ENCODE peak calls at places on chromosomes 11 and 22, in four cellular contexts. One of them, this sample, is unnamed. For H3K4me1, the result is how much of the 10 kb centered on the place peaks cover.

GRCh38 chr11:64000740-64001514 is 14.7 kb downstream of the OTUB1 start:
- DNase-seq in SK-N-SH: no peak
- DNase-seq in adrenal gland: no peak
- DNase-seq in sigmoid colon: no peak
- DNase-seq in this sample: no peak

GRCh38 chr22:32265882-32266767 is 11.0 kb upstream of the SLC5A4 start:
- DNase-seq in SK-N-SH: peak
- DNase-seq in adrenal gland: peak
- DNase-seq in sigmoid colon: peak
- DNase-seq in this sample: no peak

GRCh38 chr11:116414357-116414756 is 358.4 kb downstream of the BUD13 start:
- DNase-seq in SK-N-SH: no peak
- DNase-seq in adrenal gland: no peak
- DNase-seq in sigmoid colon: peak
- DNase-seq in this sample: no peak

GRCh38 chr11:120420572-120420971 is 84.4 kb downstream of the ARHGEF12 start:
- DNase-seq in SK-N-SH: no peak
- DNase-seq in adrenal gland: no peak
- DNase-seq in sigmoid colon: no peak
- DNase-seq in this sample: no peak

GRCh38 chr11:65095974-65096806 is at the start of gene VPS51:
- DNase-seq in SK-N-SH: peak
- DNase-seq in adrenal gland: peak
- DNase-seq in sigmoid colon: peak
- DNase-seq in this sample: peak

GRCh38 chr11:121099364-121099763 is 1.7 kb upstream of the TECTA start:
- DNase-seq in SK-N-SH: no peak
- DNase-seq in adrenal gland: no peak
- DNase-seq in sigmoid colon: no peak
- DNase-seq in this sample: no peak

GRCh38 chr11:65553301-65554001 is 4.7 kb downstream of the LTBP3 start:
- DNase-seq in SK-N-SH: no peak
- DNase-seq in adrenal gland: no peak
- DNase-seq in sigmoid colon: no peak
- DNase-seq in this sample: no peak

GRCh38 chr22:50183141-50183971 is 2.4 kb upstream of the TRABD start:
- DNase-seq in SK-N-SH: no peak
- DNase-seq in adrenal gland: peak
- DNase-seq in sigmoid colon: no peak
- DNase-seq in this sample: no peak

GRCh38 chr11:20621679-20622078 is 22.3 kb downstream of the SLC6A5 start:
- DNase-seq in SK-N-SH: no peak
- DNase-seq in adrenal gland: no peak
- DNase-seq in sigmoid colon: no peak
- DNase-seq in this sample: no peak

GRCh38 chr11:73372371-73372993 is 3.7 kb upstream of the RELT start:
- DNase-seq in SK-N-SH: no peak
- DNase-seq in adrenal gland: no peak
- DNase-seq in sigmoid colon: no peak
- DNase-seq in this sample: no peak

GRCh38 chr22:48719978-48720661 is 1107.6 kb downstream of the BRD1 start:
- DNase-seq in SK-N-SH: peak
- DNase-seq in adrenal gland: no peak
- DNase-seq in sigmoid colon: peak
- DNase-seq in this sample: no peak

GRCh38 chr11:3077846-3078440 is 20.7 kb upstream of the CARS1 start:
- DNase-seq in SK-N-SH: no peak
- DNase-seq in adrenal gland: no peak
- DNase-seq in sigmoid colon: no peak
- DNase-seq in this sample: no peak

DNA sequence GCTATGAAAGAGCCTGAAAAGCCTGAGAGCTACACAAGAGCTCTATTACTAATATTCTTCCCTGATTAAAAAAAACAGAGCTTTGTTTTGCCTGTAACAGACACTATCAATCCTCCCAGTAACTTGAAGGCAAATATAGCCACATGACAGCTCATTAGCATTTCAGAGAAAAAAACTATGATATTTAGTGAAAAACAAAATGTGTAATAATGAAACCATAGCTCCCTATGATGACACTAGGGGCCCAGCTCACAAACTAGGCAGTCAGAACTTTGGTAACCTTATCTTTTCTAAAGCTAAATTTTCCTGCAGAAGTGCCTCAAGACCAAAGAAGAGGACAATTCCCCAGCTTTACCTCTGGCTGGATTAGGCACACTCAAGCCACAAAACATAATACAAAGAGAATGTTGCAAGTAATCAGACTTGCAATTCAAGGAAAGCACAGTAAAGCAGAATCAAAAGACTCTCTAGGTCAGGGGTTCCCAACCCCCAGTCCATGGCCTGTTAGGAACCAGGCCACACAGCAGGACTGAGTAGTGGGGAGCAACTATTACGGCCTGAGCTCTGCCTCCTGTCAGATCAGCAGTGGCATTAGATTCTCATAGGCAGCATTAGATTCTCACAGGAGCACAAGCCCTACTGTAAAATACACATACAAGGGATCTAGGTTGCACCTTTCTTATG is 53.3 kb downstream of the MRTFA start:
- DNase-seq in SK-N-SH: no peak
- DNase-seq in adrenal gland: no peak
- DNase-seq in sigmoid colon: no peak
- DNase-seq in this sample: no peak
- H3K4me1 ChIP-seq in SK-N-SH: under half
- H3K4me1 ChIP-seq in adrenal gland: under half
- H3K4me1 ChIP-seq in sigmoid colon: under half
- H3K4me1 ChIP-seq in this sample: under half

GRCh38 chr11:86374121-86374520 is 566 bp upstream of the CCDC81 start:
- DNase-seq in SK-N-SH: no peak
- DNase-seq in adrenal gland: no peak
- DNase-seq in sigmoid colon: no peak
- DNase-seq in this sample: no peak
- H3K4me3 ChIP-seq in SK-N-SH: no peak
- H3K4me3 ChIP-seq in adrenal gland: no peak
- H3K4me3 ChIP-seq in sigmoid colon: no peak
- H3K4me3 ChIP-seq in this sample: no peak

GRCh38 chr11:59183768-59184167 is 11.8 kb downstream of the DTX4 start:
- DNase-seq in SK-N-SH: no peak
- DNase-seq in adrenal gland: no peak
- DNase-seq in sigmoid colon: peak
- DNase-seq in this sample: no peak
- H3K4me1 ChIP-seq in SK-N-SH: under half
- H3K4me1 ChIP-seq in adrenal gland: under half
- H3K4me1 ChIP-seq in sigmoid colon: under half
- H3K4me1 ChIP-seq in this sample: under half

DNA sequence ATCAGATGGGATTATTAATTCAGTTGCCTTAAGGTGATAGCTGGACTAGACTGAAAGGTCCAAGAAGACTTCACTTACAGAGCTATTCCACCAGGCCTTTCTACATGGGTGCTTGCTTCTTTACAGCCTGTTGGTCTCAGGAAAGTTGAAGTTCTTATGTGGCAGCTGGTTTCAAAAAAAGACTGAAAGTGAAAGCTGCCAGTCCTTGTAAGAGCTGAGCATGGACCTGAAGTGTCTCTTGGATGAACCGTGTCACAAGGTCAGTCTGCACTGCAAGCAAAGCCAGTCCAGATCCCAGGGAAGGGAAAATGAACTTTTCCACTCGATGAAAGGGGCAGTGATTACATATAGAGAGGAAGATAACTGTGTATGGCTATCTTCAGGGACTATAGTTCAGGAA is 201.5 kb upstream of the LUZP2 start:
- DNase-seq in SK-N-SH: no peak
- DNase-seq in adrenal gland: no peak
- DNase-seq in sigmoid colon: no peak
- DNase-seq in this sample: no peak
- H3K4me3 ChIP-seq in SK-N-SH: no peak
- H3K4me3 ChIP-seq in adrenal gland: no peak
- H3K4me3 ChIP-seq in sigmoid colon: no peak
- H3K4me3 ChIP-seq in this sample: no peak

GRCh38 chr11:128763224-128763623 is 69.4 kb downstream of the FLI1 start:
- DNase-seq in SK-N-SH: no peak
- DNase-seq in adrenal gland: no peak
- DNase-seq in sigmoid colon: no peak
- DNase-seq in this sample: no peak
- H3K4me1 ChIP-seq in SK-N-SH: under half
- H3K4me1 ChIP-seq in adrenal gland: under half
- H3K4me1 ChIP-seq in sigmoid colon: under half
- H3K4me1 ChIP-seq in this sample: under half

GRCh38 chr11:124760806-124761205 is 1.3 kb downstream of the ESAM start:
- DNase-seq in SK-N-SH: peak
- DNase-seq in adrenal gland: no peak
- DNase-seq in sigmoid colon: no peak
- DNase-seq in this sample: no peak
- H3K4me3 ChIP-seq in SK-N-SH: no peak
- H3K4me3 ChIP-seq in adrenal gland: no peak
- H3K4me3 ChIP-seq in sigmoid colon: peak
- H3K4me3 ChIP-seq in this sample: no peak

DNA sequence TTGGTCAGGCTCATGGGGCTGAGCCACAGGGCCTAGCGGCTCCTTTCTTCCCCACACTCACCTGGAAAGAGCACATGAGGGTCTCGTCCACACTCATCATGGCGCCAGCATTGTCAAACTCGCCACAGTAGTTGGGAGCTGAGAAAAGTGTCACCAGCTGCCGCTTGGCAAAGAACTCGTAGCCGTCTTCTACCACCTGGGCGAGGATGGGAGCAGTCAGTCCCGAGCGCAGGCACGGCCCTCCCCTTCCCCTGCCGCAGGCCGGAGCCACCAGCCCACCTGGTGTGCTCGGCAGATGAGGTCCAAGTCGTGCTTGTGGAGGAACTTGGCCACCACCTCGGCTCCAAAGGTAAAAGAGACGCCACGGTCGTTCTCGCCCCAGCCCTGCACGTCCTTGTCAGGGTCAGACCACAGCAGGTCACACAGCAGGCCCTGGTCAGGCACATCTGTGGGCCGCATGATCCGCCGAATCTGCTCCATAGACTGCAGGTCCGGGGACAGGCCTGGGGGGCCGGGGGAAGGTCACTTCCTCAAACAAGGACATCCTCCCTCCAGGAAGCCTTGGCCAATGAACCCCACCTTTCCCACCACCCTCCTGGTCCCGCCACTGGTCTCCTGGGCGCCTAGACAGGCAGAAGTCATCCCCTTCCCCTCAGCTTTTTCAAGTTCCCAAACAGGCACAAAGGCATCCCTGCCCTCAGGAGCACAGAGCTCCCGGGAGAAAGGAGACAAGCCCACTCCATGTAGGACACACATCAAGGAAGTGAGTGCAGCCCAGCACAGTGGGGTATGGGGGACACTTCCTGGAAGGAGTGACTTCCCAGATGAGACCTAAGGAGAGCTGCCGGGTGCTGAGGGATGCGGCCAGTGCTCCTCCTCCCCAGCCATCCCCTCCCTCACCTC is 2.7 kb downstream of the PPP1CA start:
- DNase-seq in SK-N-SH: no peak
- DNase-seq in adrenal gland: no peak
- DNase-seq in sigmoid colon: no peak
- DNase-seq in this sample: no peak
- H3K4me1 ChIP-seq in SK-N-SH: under half
- H3K4me1 ChIP-seq in adrenal gland: under half
- H3K4me1 ChIP-seq in sigmoid colon: under half
- H3K4me1 ChIP-seq in this sample: under half

GRCh38 chr11:96338910-96339703 is 3.9 kb downstream of the MAML2 start:
- DNase-seq in SK-N-SH: no peak
- DNase-seq in adrenal gland: peak
- DNase-seq in sigmoid colon: peak
- DNase-seq in this sample: no peak

GRCh38 chr11:96340555-96340885 is 2.5 kb downstream of the MAML2 start:
- DNase-seq in SK-N-SH: no peak
- DNase-seq in adrenal gland: no peak
- DNase-seq in sigmoid colon: no peak
- DNase-seq in this sample: no peak

GRCh38 chr11:96341237-96342130 is 1.5 kb downstream of the MAML2 start:
- DNase-seq in SK-N-SH: peak
- DNase-seq in adrenal gland: peak
- DNase-seq in sigmoid colon: peak
- DNase-seq in this sample: no peak

GRCh38 chr11:96337541-96338530 is 5.2 kb downstream of the MAML2 start:
- DNase-seq in SK-N-SH: no peak
- DNase-seq in adrenal gland: no peak
- DNase-seq in sigmoid colon: no peak
- DNase-seq in this sample: no peak

DNA sequence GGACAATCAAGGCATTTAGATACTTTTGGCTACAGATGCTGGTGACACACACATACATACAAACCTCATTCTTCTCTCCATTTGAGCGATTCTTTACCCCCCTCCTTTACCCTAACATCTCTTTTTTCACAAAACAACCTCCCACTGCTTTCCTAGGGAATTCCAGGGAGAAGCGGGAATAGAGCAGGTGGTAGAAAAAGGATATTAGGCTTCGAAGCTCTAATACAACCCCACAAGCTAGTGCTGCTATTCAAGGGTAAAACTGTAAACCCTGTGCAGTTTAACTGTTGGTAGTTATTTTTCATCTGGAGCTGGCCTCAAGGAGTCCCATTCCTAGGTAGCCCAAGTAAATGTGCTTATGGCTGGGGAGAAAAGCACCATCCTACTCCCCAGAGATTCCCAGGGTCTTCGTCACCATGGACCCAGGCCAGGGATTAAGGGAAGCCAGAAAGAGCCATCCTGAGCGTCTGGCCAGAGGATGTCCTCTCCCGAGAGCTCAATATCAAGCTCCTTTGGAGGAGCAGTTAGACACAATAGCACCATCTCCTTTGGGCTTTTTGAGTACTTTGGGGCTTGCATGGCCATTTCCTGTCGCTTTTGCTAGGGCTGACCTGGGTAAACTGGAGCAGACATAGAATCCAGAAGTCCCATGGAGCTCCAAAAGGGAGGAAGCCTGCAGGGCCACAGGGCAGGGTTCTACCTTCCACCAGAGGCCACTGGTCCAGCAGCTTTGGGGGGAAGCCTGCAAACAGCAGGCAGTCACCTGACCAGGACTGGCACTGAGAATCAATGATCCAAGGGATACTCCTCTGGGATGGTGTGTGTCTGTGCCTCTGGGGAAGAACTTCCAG is 3.1 kb downstream of the MAML2 start:
- DNase-seq in SK-N-SH: no peak
- DNase-seq in adrenal gland: no peak
- DNase-seq in sigmoid colon: no peak
- DNase-seq in this sample: no peak
- H3K4me3 ChIP-seq in SK-N-SH: peak
- H3K4me3 ChIP-seq in adrenal gland: no peak
- H3K4me3 ChIP-seq in sigmoid colon: peak
- H3K4me3 ChIP-seq in this sample: no peak

This sample was measured in RWPE2.